ENCODE peak calls at places on chromosomes 16 and 17, in ten cellular contexts. One of them, this sample, is unnamed.

GRCh38 chr17:76027159-76027839 is at the start of gene EVPL:
- DNase-seq in activated CD4-positive, alpha-beta T cell treated with anti-CD3 and anti-CD28 coated beads, Interleukin-2, amount 10 ng/mL, durations not matched to agents 7 days and 5 days: no peak
- DNase-seq in head of caudate nucleus: no peak
- DNase-seq in amniotic stem cell: no peak
- DNase-seq in Karpas-422: no peak
- DNase-seq in T47D: peak
- DNase-seq in PC-3: peak
- DNase-seq in RCC 7860: peak
- DNase-seq in omental fat pad: no peak
- DNase-seq in body of pancreas: peak
- DNase-seq in this sample: no peak

GRCh38 chr17:67559381-67559966 is 158.3 kb upstream of the NOL11 start:
- DNase-seq in Karpas-422: peak
- DNase-seq in body of pancreas: peak
- DNase-seq in amniotic stem cell: no peak
- DNase-seq in omental fat pad: no peak
- DNase-seq in T47D: no peak
- DNase-seq in RCC 7860: no peak
- DNase-seq in PC-3: peak
- DNase-seq in head of caudate nucleus: no peak
- DNase-seq in activated CD4-positive, alpha-beta T cell treated with anti-CD3 and anti-CD28 coated beads, Interleukin-2, amount 10 ng/mL, durations not matched to agents 7 days and 5 days: no peak
- DNase-seq in this sample: no peak

GRCh38 chr17:75019146-75019545 is 6.7 kb downstream of the MRPL58 start:
- DNase-seq in PC-3: no peak
- DNase-seq in RCC 7860: no peak
- DNase-seq in head of caudate nucleus: no peak
- DNase-seq in T47D: no peak
- DNase-seq in Karpas-422: no peak
- DNase-seq in amniotic stem cell: no peak
- DNase-seq in body of pancreas: no peak
- DNase-seq in omental fat pad: no peak
- DNase-seq in activated CD4-positive, alpha-beta T cell treated with anti-CD3 and anti-CD28 coated beads, Interleukin-2, amount 10 ng/mL, durations not matched to agents 7 days and 5 days: no peak
- DNase-seq in this sample: no peak

GRCh38 chr17:78330570-78331224 is 29.2 kb downstream of the SOCS3 start:
- DNase-seq in RCC 7860: peak
- DNase-seq in head of caudate nucleus: no peak
- DNase-seq in PC-3: peak
- DNase-seq in Karpas-422: no peak
- DNase-seq in body of pancreas: no peak
- DNase-seq in T47D: peak
- DNase-seq in activated CD4-positive, alpha-beta T cell treated with anti-CD3 and anti-CD28 coated beads, Interleukin-2, amount 10 ng/mL, durations not matched to agents 7 days and 5 days: no peak
- DNase-seq in amniotic stem cell: no peak
- DNase-seq in omental fat pad: no peak
- DNase-seq in this sample: no peak

GRCh38 chr17:75345514-75346167 is 56.4 kb upstream of the SLC25A19 start:
- DNase-seq in activated CD4-positive, alpha-beta T cell treated with anti-CD3 and anti-CD28 coated beads, Interleukin-2, amount 10 ng/mL, durations not matched to agents 7 days and 5 days: peak
- DNase-seq in omental fat pad: no peak
- DNase-seq in Karpas-422: peak
- DNase-seq in head of caudate nucleus: no peak
- DNase-seq in amniotic stem cell: no peak
- DNase-seq in RCC 7860: no peak
- DNase-seq in body of pancreas: no peak
- DNase-seq in T47D: no peak
- DNase-seq in PC-3: no peak
- DNase-seq in this sample: no peak

GRCh38 chr16:53775106-53775820 is 71.3 kb downstream of the FTO start:
- DNase-seq in activated CD4-positive, alpha-beta T cell treated with anti-CD3 and anti-CD28 coated beads, Interleukin-2, amount 10 ng/mL, durations not matched to agents 7 days and 5 days: no peak
- DNase-seq in amniotic stem cell: no peak
- DNase-seq in body of pancreas: no peak
- DNase-seq in T47D: peak
- DNase-seq in head of caudate nucleus: no peak
- DNase-seq in PC-3: no peak
- DNase-seq in RCC 7860: no peak
- DNase-seq in Karpas-422: no peak
- DNase-seq in omental fat pad: no peak
- DNase-seq in this sample: no peak

GRCh38 chr17:164536-165235 is 16.8 kb downstream of the DOC2B start:
- DNase-seq in T47D: peak
- DNase-seq in omental fat pad: no peak
- DNase-seq in body of pancreas: peak
- DNase-seq in Karpas-422: peak
- DNase-seq in head of caudate nucleus: peak
- DNase-seq in amniotic stem cell: no peak
- DNase-seq in activated CD4-positive, alpha-beta T cell treated with anti-CD3 and anti-CD28 coated beads, Interleukin-2, amount 10 ng/mL, durations not matched to agents 7 days and 5 days: peak
- DNase-seq in PC-3: peak
- DNase-seq in RCC 7860: peak
- DNase-seq in this sample: no peak

GRCh38 chr17:62823111-62823895 is 15.2 kb upstream of the MARCHF10 start:
- DNase-seq in Karpas-422: no peak
- DNase-seq in T47D: no peak
- DNase-seq in PC-3: peak
- DNase-seq in RCC 7860: peak
- DNase-seq in amniotic stem cell: no peak
- DNase-seq in omental fat pad: no peak
- DNase-seq in head of caudate nucleus: no peak
- DNase-seq in body of pancreas: no peak
- DNase-seq in activated CD4-positive, alpha-beta T cell treated with anti-CD3 and anti-CD28 coated beads, Interleukin-2, amount 10 ng/mL, durations not matched to agents 7 days and 5 days: no peak
- DNase-seq in this sample: no peak

GRCh38 chr16:79146-80054 is 1.4 kb downstream of the MPG start:
- DNase-seq in body of pancreas: no peak
- DNase-seq in amniotic stem cell: no peak
- DNase-seq in Karpas-422: no peak
- DNase-seq in omental fat pad: no peak
- DNase-seq in T47D: no peak
- DNase-seq in head of caudate nucleus: no peak
- DNase-seq in activated CD4-positive, alpha-beta T cell treated with anti-CD3 and anti-CD28 coated beads, Interleukin-2, amount 10 ng/mL, durations not matched to agents 7 days and 5 days: no peak
- DNase-seq in RCC 7860: no peak
- DNase-seq in PC-3: no peak
- DNase-seq in this sample: no peak

GRCh38 chr16:30924086-30924714 is 828 bp downstream of the FBXL19 start:
- DNase-seq in Karpas-422: peak
- DNase-seq in head of caudate nucleus: no peak
- DNase-seq in omental fat pad: no peak
- DNase-seq in activated CD4-positive, alpha-beta T cell treated with anti-CD3 and anti-CD28 coated beads, Interleukin-2, amount 10 ng/mL, durations not matched to agents 7 days and 5 days: no peak
- DNase-seq in amniotic stem cell: no peak
- DNase-seq in T47D: no peak
- DNase-seq in RCC 7860: no peak
- DNase-seq in PC-3: no peak
- DNase-seq in body of pancreas: no peak
- DNase-seq in this sample: no peak

GRCh38 chr17:37361543-37361942 is 14.2 kb upstream of the C17orf78 start:
- DNase-seq in activated CD4-positive, alpha-beta T cell treated with anti-CD3 and anti-CD28 coated beads, Interleukin-2, amount 10 ng/mL, durations not matched to agents 7 days and 5 days: no peak
- DNase-seq in body of pancreas: no peak
- DNase-seq in RCC 7860: no peak
- DNase-seq in amniotic stem cell: no peak
- DNase-seq in head of caudate nucleus: no peak
- DNase-seq in omental fat pad: no peak
- DNase-seq in Karpas-422: no peak
- DNase-seq in PC-3: no peak
- DNase-seq in T47D: peak
- DNase-seq in this sample: no peak